ENCODE peak calls at places on chromosomes 1 and 21, in seven cellular contexts. X is pancreas; R is osteoblast; E is PC-3; T is CD8-positive, alpha-beta memory T cell; F is neural progenitor cell; P is esophagus muscularis mucosa. G is an unnamed sample.

GRCh38 chr1:51425955-51426354 is 93.1 kb downstream of the EPS15 start:
- DNase-seq in X (no peak), F (no peak), P (no peak), E (no peak), R (no peak), T (no peak), G (no peak)

GRCh38 chr1:56494306-56494705 is 85.1 kb downstream of the PLPP3 start:
- DNase-seq in X (no peak), T (no peak), F (peak; percentile 32), R (no peak), E (no peak), P (no peak), G (no peak)

GRCh38 chr1:248884632-248885295 is 21.3 kb upstream of the PGBD2 start:
- DNase-seq in R (no peak), F (no peak), E (no peak), X (no peak), P (no peak), T (no peak), G (no peak)

GRCh38 chr1:172964864-172965263 is 85.9 kb downstream of the TNFSF18 start:
- DNase-seq in F (no peak), E (peak; percentile 37), X (no peak), R (no peak), T (no peak), P (no peak), G (no peak)

GRCh38 chr21:46546799-46547198 is 58.1 kb downstream of the S100B start:
- DNase-seq in P (peak; percentile 45), R (no peak), T (no peak), F (no peak), X (no peak), E (no peak), G (no peak)

GRCh38 chr1:235468970-235469369 is 35.3 kb downstream of the B3GALNT2 start:
- DNase-seq in X (no peak), T (no peak), P (no peak), R (no peak), E (peak; percentile 79), F (no peak), G (no peak)

GRCh38 chr1:93689521-93690223 is 8.0 kb upstream of the BCAR3 start:
- DNase-seq in E (no peak), F (no peak), R (no peak), X (no peak), P (no peak), T (no peak), G (no peak)

GRCh38 chr1:164155337-164155850 is 403.6 kb upstream of the PBX1 start:
- DNase-seq in P (no peak), X (no peak), R (no peak), F (peak; percentile 55), T (no peak), E (no peak), G (no peak)

GRCh38 chr21:15604424-15604823 is 125.4 kb upstream of the USP25 start:
- DNase-seq in F (no peak), T (no peak), P (no peak), E (peak; percentile 92), X (no peak), R (no peak), G (no peak)

GRCh38 chr1:10932088-10932487 is 80.4 kb upstream of the TARDBP start:
- DNase-seq in X (no peak), F (no peak), T (peak; percentile 63), R (no peak), P (no peak), E (no peak), G (no peak)

GRCh38 chr1:64199154-64199553 is 4.3 kb upstream of the UBE2U start:
- DNase-seq in X (no peak), F (no peak), E (peak; percentile 14), T (no peak), P (no peak), R (peak; percentile 77), G (no peak)

GRCh38 chr1:40717065-40717464 is 25.6 kb downstream of the NFYC start:
- DNase-seq in T (no peak), E (no peak), F (no peak), R (no peak), P (no peak), X (no peak), G (no peak)

GRCh38 chr1:187157552-187157951 is 328.8 kb downstream of the PLA2G4A start:
- DNase-seq in E (no peak), P (no peak), T (no peak), X (no peak), F (peak; percentile 9), R (no peak), G (no peak)

GRCh38 chr1:207025144-207025880 is 7.2 kb downstream of the C1orf116 start:
- DNase-seq in T (no peak), X (no peak), R (peak; percentile 93), E (peak; percentile 99), F (peak; percentile 22), P (peak; percentile 87), G (peak; percentile 53)

GRCh38 chr1:207024202-207025143 is 8.1 kb downstream of the C1orf116 start:
- DNase-seq in R (peak; percentile 76), E (no peak), P (no peak), T (no peak), F (no peak), X (no peak), G (peak; percentile 96)

GRCh38 chr1:207027221-207027777 is 5.3 kb downstream of the C1orf116 start:
- DNase-seq in F (no peak), T (no peak), E (peak; percentile 100), R (peak; percentile 81), X (no peak), P (no peak), G (peak; percentile 97)

GRCh38 chr1:207027921-207028320 is 4.6 kb downstream of the C1orf116 start:
- DNase-seq in T (no peak), F (no peak), X (no peak), P (no peak), R (no peak), E (peak; percentile 40), G (no peak)

GRCh38 chr1:207026177-207026576 is 6.4 kb downstream of the C1orf116 start:
- DNase-seq in T (no peak), R (peak; percentile 31), X (no peak), P (no peak), F (no peak), E (peak; percentile 82), G (peak; percentile 74)
- H3K27me3 ChIP-seq in T (peaks cover 4% of the 10 kb centered on the region), R (no peaks in the 10 kb centered on the region), X (no peaks in the 10 kb centered on the region), P (no peaks in the 10 kb centered on the region), F (no peaks in the 10 kb centered on the region), E (no peaks in the 10 kb centered on the region), G (no peaks in the 10 kb centered on the region)

DNA sequence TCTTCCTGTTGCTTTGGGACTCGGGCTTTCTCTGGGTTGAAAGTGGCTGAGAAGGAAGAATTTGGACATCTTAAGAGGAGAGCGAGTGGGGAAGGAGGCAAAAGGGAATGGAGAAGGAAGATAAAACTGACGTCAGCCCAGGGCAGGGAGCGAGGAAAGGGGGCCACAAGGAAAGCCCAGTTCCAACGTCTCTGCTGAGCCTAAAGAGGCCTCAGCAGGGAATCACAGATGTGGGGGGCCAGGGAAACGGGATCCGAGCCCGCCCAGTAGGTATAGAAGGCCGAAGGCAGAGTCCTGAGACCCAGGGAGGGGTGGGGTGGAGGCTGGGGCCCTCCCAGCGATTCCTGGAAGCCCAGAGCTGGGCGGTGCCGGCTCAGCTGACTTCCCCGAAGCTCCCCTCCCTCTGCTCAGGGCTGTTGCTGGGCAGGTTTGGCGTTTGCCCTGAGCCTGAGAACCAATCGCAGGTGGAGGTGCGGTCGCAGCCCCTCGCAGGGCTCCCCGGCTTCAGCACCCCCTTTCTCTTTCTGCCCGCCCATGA is 12.7 kb downstream of the ADAMTSL4 start:
- DNase-seq in X (peak; percentile 93), E (peak; percentile 91), P (peak; percentile 98), T (peak; percentile 80), F (peak; percentile 94), R (peak; percentile 96), G (peak; percentile 97)
- H3K4me1 ChIP-seq in X (peaks cover 59% of the 10 kb centered on the region), E (peaks cover 37% of the 10 kb centered on the region), P (peaks cover 92% of the 10 kb centered on the region), T (peaks cover 63% of the 10 kb centered on the region), F (peaks cover 30% of the 10 kb centered on the region), R (peaks cover 54% of the 10 kb centered on the region), G (peaks cover 29% of the 10 kb centered on the region)

GRCh38 chr1:224619209-224619608 is 3.1 kb downstream of the CNIH3 start:
- DNase-seq in T (no peak), P (no peak), R (no peak), X (no peak), F (no peak), E (no peak), G (no peak)
- H3K27me3 ChIP-seq in T (peaks cover 35% of the 10 kb centered on the region), P (peaks cover 23% of the 10 kb centered on the region), R (peaks cover 50% of the 10 kb centered on the region), X (no peaks in the 10 kb centered on the region), F (peaks cover 75% of the 10 kb centered on the region), E (no peaks in the 10 kb centered on the region), G (peaks cover 11% of the 10 kb centered on the region)

GRCh38 chr1:154801612-154802011 is 68.5 kb downstream of the KCNN3 start:
- DNase-seq in T (no peak), F (no peak), P (no peak), R (no peak), X (no peak), E (no peak), G (no peak)

GRCh38 chr1:154802336-154803003 is 67.6 kb downstream of the KCNN3 start:
- DNase-seq in X (no peak), T (no peak), E (no peak), R (no peak), F (no peak), P (no peak), G (no peak)

GRCh38 chr1:154806333-154806732 is 63.7 kb downstream of the KCNN3 start:
- DNase-seq in P (no peak), R (no peak), X (no peak), T (no peak), E (no peak), F (no peak), G (no peak)

GRCh38 chr1:154807048-154807591 is 63.0 kb downstream of the KCNN3 start:
- DNase-seq in E (no peak), X (no peak), R (no peak), F (no peak), T (no peak), P (no peak), G (no peak)

GRCh38 chr1:154803203-154803920 is 66.7 kb downstream of the KCNN3 start:
- DNase-seq in T (no peak), E (no peak), X (no peak), P (no peak), F (no peak), R (no peak), G (no peak)
- H3K4me1 ChIP-seq in T (no peaks in the 10 kb centered on the region), E (no peaks in the 10 kb centered on the region), X (no peaks in the 10 kb centered on the region), P (peaks cover 12% of the 10 kb centered on the region), F (peaks cover 20% of the 10 kb centered on the region), R (no peaks in the 10 kb centered on the region), G (peaks cover 4% of the 10 kb centered on the region)

GRCh38 chr1:2172551-2173146 is 21.9 kb downstream of the FAAP20 start:
- DNase-seq in R (no peak), T (no peak), E (no peak), X (no peak), P (no peak), F (no peak), G (no peak)
- H3K27me3 ChIP-seq in R (peaks cover 16% of the 10 kb centered on the region), T (no peaks in the 10 kb centered on the region), E (no peaks in the 10 kb centered on the region), X (no peaks in the 10 kb centered on the region), P (no peaks in the 10 kb centered on the region), F (no peaks in the 10 kb centered on the region), G (no peaks in the 10 kb centered on the region)

GRCh38 chr1:19643113-19643512 is 998 bp upstream of the NBL1 start:
- DNase-seq in F (no peak), E (peak; percentile 82), R (peak; percentile 95), P (no peak), T (no peak), X (peak; percentile 55), G (peak; percentile 94)
- H3K4me1 ChIP-seq in F (peaks cover 32% of the 10 kb centered on the region), E (peaks cover 41% of the 10 kb centered on the region), R (peaks cover 4% of the 10 kb centered on the region), P (peaks cover 64% of the 10 kb centered on the region), T (peaks cover 27% of the 10 kb centered on the region), X (no peaks in the 10 kb centered on the region), G (no peaks in the 10 kb centered on the region)

DNA sequence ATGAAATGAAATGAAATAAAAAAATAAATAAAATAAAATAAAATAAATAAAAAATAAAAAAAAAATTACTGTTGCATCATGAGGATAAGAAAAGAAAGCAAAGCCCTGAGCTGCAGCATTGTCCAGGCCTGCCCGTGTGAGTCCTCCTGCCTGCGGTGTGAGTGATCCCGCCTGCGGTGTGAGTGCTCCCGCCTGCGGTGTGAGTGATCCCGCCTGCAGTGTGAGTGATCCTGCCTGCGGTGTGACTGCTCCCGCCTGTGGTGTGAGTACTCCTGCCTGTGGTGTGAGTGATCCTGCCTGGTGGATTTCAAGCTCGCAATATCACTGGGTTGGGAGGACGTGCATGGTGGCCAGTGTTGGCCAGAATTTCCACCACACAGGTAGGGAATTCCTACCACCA is 22.4 kb upstream of the PTTG1IP start:
- DNase-seq in P (no peak), F (no peak), E (no peak), R (no peak), X (no peak), T (no peak), G (no peak)
- H3K27me3 ChIP-seq in P (no peaks in the 10 kb centered on the region), F (no peaks in the 10 kb centered on the region), E (no peaks in the 10 kb centered on the region), R (peaks cover 7% of the 10 kb centered on the region), X (no peaks in the 10 kb centered on the region), T (no peaks in the 10 kb centered on the region), G (no peaks in the 10 kb centered on the region)